ENCODE peak calls at places on chromosomes 6 and 20, in seven cellular contexts. Y is activated CD4-positive, alpha-beta T cell treated with anti-CD3 and anti-CD28 coated beads, Interleukin-2, amount 50 U/mL, for 48 hours; G is ovary; F is fibroblast of pulmonary artery; H is RWPE1; V is tibial artery; L is BE2C. I is an unnamed sample.

GRCh38 chr6:28751963-28752350 is 171.8 kb downstream of the TRIM27 start:
- DNase-seq in Y (no peak), G (no peak), F (no peak), H (no peak), V (no peak), L (no peak), I (no peak)

GRCh38 chr20:53064935-53065334 is 92.8 kb downstream of the TSHZ2 start:
- DNase-seq in Y (no peak), G (no peak), F (no peak), H (no peak), V (no peak), L (no peak), I (no peak)

GRCh38 chr20:11376998-11377397 is 540.7 kb upstream of the BTBD3 start:
- DNase-seq in Y (no peak), G (no peak), F (peak; percentile 28), H (no peak), V (no peak), L (no peak), I (no peak)

GRCh38 chr6:144647406-144647964 is 362.4 kb downstream of the UTRN start:
- DNase-seq in Y (no peak), G (no peak), F (peak; percentile 76), H (no peak), V (no peak), L (no peak), I (no peak)

GRCh38 chr20:64278319-64278681 is 22.8 kb downstream of the PCMTD2 start:
- DNase-seq in Y (no peak), G (no peak), F (no peak), H (no peak), V (no peak), L (no peak), I (no peak)

GRCh38 chr20:3771552-3772058 is 4.1 kb upstream of the ADISSP start:
- DNase-seq in Y (no peak), G (no peak), F (no peak), H (no peak), V (no peak), L (no peak), I (no peak)

GRCh38 chr6:73817238-73817637 is 121.2 kb downstream of the CD109 start:
- DNase-seq in Y (no peak), G (no peak), F (no peak), H (no peak), V (no peak), L (no peak), I (no peak)

GRCh38 chr20:3686867-3687321 is 5.1 kb upstream of the ADAM33 start:
- DNase-seq in Y (no peak), G (peak; percentile 90), F (peak; percentile 94), H (peak; percentile 63), V (peak; percentile 93), L (no peak), I (peak; percentile 72)

GRCh38 chr20:46230811-46231282 is 77.5 kb downstream of the CDH22 start:
- DNase-seq in Y (no peak), G (peak; percentile 70), F (peak; percentile 58), H (peak; percentile 64), V (no peak), L (no peak), I (peak; percentile 52)

GRCh38 chr6:162344935-162345599 is 382.5 kb downstream of the PRKN start:
- DNase-seq in Y (no peak), G (no peak), F (peak; percentile 35), H (peak; percentile 45), V (no peak), L (no peak), I (no peak)

GRCh38 chr20:36629719-36630340 is 16.2 kb downstream of the SLA2 start:
- DNase-seq in Y (peak; percentile 49), G (no peak), F (no peak), H (no peak), V (no peak), L (no peak), I (no peak)

GRCh38 chr6:91864911-91865310 is 1278.0 kb upstream of the MAP3K7 start:
- DNase-seq in Y (no peak), G (no peak), F (no peak), H (peak; percentile 19), V (no peak), L (no peak), I (peak; percentile 43)

GRCh38 chr6:31741815-31742214 is 2.0 kb downstream of the MSH5 start:
- DNase-seq in Y (no peak), G (no peak), F (no peak), H (no peak), V (no peak), L (no peak), I (no peak)

I was measured in PC-3.